ENCODE peak calls at places on chromosomes 3 and 15, in seven cellular contexts. One of them, this sample, is unnamed. For H3K4me1, the result is how much of the 10 kb centered on the place peaks cover.

GRCh38 chr3:186596568-186597287 is 16.1 kb upstream of the AHSG start:
- DNase-seq in right cardiac atrium: no peak
- DNase-seq in mammary epithelial cell: peak
- DNase-seq in colonic mucosa: no peak
- DNase-seq in aorta: no peak
- DNase-seq in left lung: peak
- DNase-seq in sigmoid colon: no peak
- DNase-seq in this sample: no peak

GRCh38 chr3:164416491-164417222 is 661.6 kb downstream of the SI start:
- DNase-seq in mammary epithelial cell: no peak
- DNase-seq in aorta: no peak
- DNase-seq in left lung: no peak
- DNase-seq in right cardiac atrium: no peak
- DNase-seq in sigmoid colon: no peak
- DNase-seq in colonic mucosa: no peak
- DNase-seq in this sample: no peak

GRCh38 chr3:66353039-66353438 is 132.2 kb downstream of the SLC25A26 start:
- DNase-seq in right cardiac atrium: no peak
- DNase-seq in sigmoid colon: no peak
- DNase-seq in left lung: no peak
- DNase-seq in colonic mucosa: no peak
- DNase-seq in aorta: no peak
- DNase-seq in mammary epithelial cell: no peak
- DNase-seq in this sample: no peak

GRCh38 chr3:182596673-182597410 is 196.5 kb upstream of the ATP11B start:
- DNase-seq in left lung: no peak
- DNase-seq in colonic mucosa: no peak
- DNase-seq in aorta: no peak
- DNase-seq in mammary epithelial cell: no peak
- DNase-seq in right cardiac atrium: no peak
- DNase-seq in sigmoid colon: no peak
- DNase-seq in this sample: no peak

GRCh38 chr3:17023006-17023664 is 138.4 kb downstream of the PLCL2 start:
- DNase-seq in sigmoid colon: no peak
- DNase-seq in right cardiac atrium: no peak
- DNase-seq in colonic mucosa: no peak
- DNase-seq in aorta: no peak
- DNase-seq in mammary epithelial cell: peak
- DNase-seq in left lung: no peak
- DNase-seq in this sample: no peak

GRCh38 chr3:61414456-61414855 is 146.9 kb upstream of the PTPRG start:
- DNase-seq in left lung: no peak
- DNase-seq in mammary epithelial cell: no peak
- DNase-seq in aorta: no peak
- DNase-seq in right cardiac atrium: no peak
- DNase-seq in sigmoid colon: no peak
- DNase-seq in colonic mucosa: no peak
- DNase-seq in this sample: no peak

GRCh38 chr3:188239577-188239976 is 85.6 kb downstream of the LPP start:
- DNase-seq in left lung: no peak
- DNase-seq in colonic mucosa: no peak
- DNase-seq in sigmoid colon: no peak
- DNase-seq in right cardiac atrium: no peak
- DNase-seq in aorta: no peak
- DNase-seq in mammary epithelial cell: no peak
- DNase-seq in this sample: no peak

GRCh38 chr3:18499256-18499655 is 74.1 kb upstream of the SATB1 start:
- DNase-seq in colonic mucosa: no peak
- DNase-seq in mammary epithelial cell: peak
- DNase-seq in left lung: no peak
- DNase-seq in sigmoid colon: no peak
- DNase-seq in right cardiac atrium: no peak
- DNase-seq in aorta: no peak
- DNase-seq in this sample: no peak

GRCh38 chr3:107431298-107432012 is 54.2 kb downstream of the CCDC54 start:
- DNase-seq in right cardiac atrium: peak
- DNase-seq in left lung: peak
- DNase-seq in aorta: peak
- DNase-seq in mammary epithelial cell: peak
- DNase-seq in colonic mucosa: peak
- DNase-seq in sigmoid colon: peak
- DNase-seq in this sample: peak

GRCh38 chr3:114994554-114995341 is 152.3 kb downstream of the ZBTB20 start:
- DNase-seq in right cardiac atrium: no peak
- DNase-seq in aorta: no peak
- DNase-seq in sigmoid colon: no peak
- DNase-seq in colonic mucosa: no peak
- DNase-seq in mammary epithelial cell: no peak
- DNase-seq in left lung: no peak
- DNase-seq in this sample: no peak

GRCh38 chr15:62390793-62391543 is 225.9 kb upstream of the C2CD4B start:
- DNase-seq in aorta: peak
- DNase-seq in sigmoid colon: peak
- DNase-seq in colonic mucosa: peak
- DNase-seq in right cardiac atrium: peak
- DNase-seq in left lung: peak
- DNase-seq in mammary epithelial cell: peak
- DNase-seq in this sample: peak

GRCh38 chr3:170054204-170054603 is 16.4 kb downstream of the GPR160 start:
- DNase-seq in left lung: no peak
- DNase-seq in sigmoid colon: no peak
- DNase-seq in colonic mucosa: no peak
- DNase-seq in right cardiac atrium: no peak
- DNase-seq in aorta: no peak
- DNase-seq in mammary epithelial cell: no peak
- DNase-seq in this sample: no peak

GRCh38 chr15:60804986-60805949 is 326.3 kb upstream of the ICE2 start:
- DNase-seq in sigmoid colon: no peak
- DNase-seq in left lung: no peak
- DNase-seq in aorta: peak
- DNase-seq in right cardiac atrium: peak
- DNase-seq in colonic mucosa: no peak
- DNase-seq in mammary epithelial cell: peak
- DNase-seq in this sample: no peak

GRCh38 chr15:39499701-39500100 is 81.2 kb upstream of the THBS1 start:
- DNase-seq in aorta: no peak
- DNase-seq in right cardiac atrium: no peak
- DNase-seq in sigmoid colon: no peak
- DNase-seq in left lung: no peak
- DNase-seq in mammary epithelial cell: no peak
- DNase-seq in colonic mucosa: no peak
- DNase-seq in this sample: no peak

GRCh38 chr3:33810545-33810944 is 12.1 kb downstream of the PDCD6IP start:
- DNase-seq in mammary epithelial cell: no peak
- DNase-seq in right cardiac atrium: no peak
- DNase-seq in colonic mucosa: no peak
- DNase-seq in aorta: no peak
- DNase-seq in left lung: no peak
- DNase-seq in sigmoid colon: no peak
- DNase-seq in this sample: no peak

GRCh38 chr3:17384567-17385296 is 357.7 kb downstream of the TBC1D5 start:
- DNase-seq in colonic mucosa: no peak
- DNase-seq in right cardiac atrium: no peak
- DNase-seq in mammary epithelial cell: peak
- DNase-seq in sigmoid colon: no peak
- DNase-seq in aorta: no peak
- DNase-seq in left lung: no peak
- DNase-seq in this sample: no peak

GRCh38 chr3:69324362-69325025 is 61.4 kb downstream of the FRMD4B start:
- DNase-seq in aorta: no peak
- DNase-seq in colonic mucosa: no peak
- DNase-seq in sigmoid colon: no peak
- DNase-seq in mammary epithelial cell: no peak
- DNase-seq in left lung: no peak
- DNase-seq in right cardiac atrium: no peak
- DNase-seq in this sample: no peak

GRCh38 chr15:28084547-28084946 is 14.6 kb downstream of the OCA2 start:
- DNase-seq in right cardiac atrium: no peak
- DNase-seq in sigmoid colon: no peak
- DNase-seq in left lung: no peak
- DNase-seq in colonic mucosa: no peak
- DNase-seq in mammary epithelial cell: no peak
- DNase-seq in aorta: no peak
- DNase-seq in this sample: no peak

GRCh38 chr3:78734048-78734637 is 1033.7 kb downstream of the ROBO1 start:
- DNase-seq in aorta: no peak
- DNase-seq in left lung: no peak
- DNase-seq in sigmoid colon: no peak
- DNase-seq in right cardiac atrium: no peak
- DNase-seq in colonic mucosa: no peak
- DNase-seq in mammary epithelial cell: peak
- DNase-seq in this sample: no peak

GRCh38 chr15:42495361-42496212 is at the start of gene SNAP23:
- DNase-seq in right cardiac atrium: peak
- DNase-seq in aorta: peak
- DNase-seq in left lung: peak
- DNase-seq in sigmoid colon: peak
- DNase-seq in mammary epithelial cell: peak
- DNase-seq in colonic mucosa: peak
- DNase-seq in this sample: peak

GRCh38 chr15:42498212-42499038 is 3.0 kb downstream of the SNAP23 start:
- DNase-seq in sigmoid colon: no peak
- DNase-seq in left lung: no peak
- DNase-seq in colonic mucosa: no peak
- DNase-seq in mammary epithelial cell: no peak
- DNase-seq in right cardiac atrium: no peak
- DNase-seq in aorta: no peak
- DNase-seq in this sample: no peak

GRCh38 chr15:42502472-42502871 is 7.0 kb downstream of the SNAP23 start:
- DNase-seq in colonic mucosa: no peak
- DNase-seq in right cardiac atrium: no peak
- DNase-seq in left lung: no peak
- DNase-seq in mammary epithelial cell: no peak
- DNase-seq in sigmoid colon: no peak
- DNase-seq in aorta: no peak
- DNase-seq in this sample: no peak

GRCh38 chr15:42503822-42504221 is 8.4 kb downstream of the SNAP23 start:
- DNase-seq in mammary epithelial cell: no peak
- DNase-seq in colonic mucosa: no peak
- DNase-seq in right cardiac atrium: no peak
- DNase-seq in aorta: no peak
- DNase-seq in sigmoid colon: no peak
- DNase-seq in left lung: no peak
- DNase-seq in this sample: no peak

DNA sequence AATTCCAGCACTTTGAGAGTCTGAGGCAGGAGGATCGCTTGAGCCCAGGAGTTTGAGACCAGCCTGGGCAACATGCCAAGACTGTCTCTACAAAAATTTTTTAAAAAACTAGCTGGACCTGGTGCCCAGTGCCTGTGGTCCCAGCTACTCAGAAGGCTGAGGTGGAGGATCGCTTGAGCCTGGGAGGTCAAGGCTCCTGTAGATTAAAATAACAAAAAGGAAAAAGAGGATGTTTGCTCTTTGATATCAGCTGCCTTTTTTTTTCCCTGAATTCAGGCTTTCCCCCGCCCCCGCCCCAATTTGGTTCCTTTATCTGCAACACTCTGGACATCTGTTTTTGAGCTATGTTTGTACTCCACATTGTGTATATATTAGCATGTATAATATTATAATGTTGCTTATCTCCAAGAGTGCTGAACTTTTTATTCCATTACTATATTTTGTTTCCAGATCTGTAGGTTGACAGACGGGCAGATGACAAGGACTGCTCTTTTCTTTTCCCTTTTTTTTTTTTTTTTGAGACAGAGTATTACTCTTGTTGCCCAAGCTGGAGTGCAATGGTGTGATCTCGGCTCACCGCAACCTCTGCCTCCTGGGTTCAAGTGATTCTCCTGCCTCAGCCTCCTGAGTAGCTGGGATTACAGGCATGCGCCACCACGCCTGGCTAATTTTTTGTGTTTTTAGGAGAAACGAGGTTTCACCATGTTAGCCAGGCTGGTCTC is 4.6 kb downstream of the SNAP23 start:
- DNase-seq in sigmoid colon: no peak
- DNase-seq in colonic mucosa: no peak
- DNase-seq in left lung: no peak
- DNase-seq in right cardiac atrium: peak
- DNase-seq in mammary epithelial cell: no peak
- DNase-seq in aorta: no peak
- DNase-seq in this sample: no peak
- H3K4me1 ChIP-seq in sigmoid colon: under half
- H3K4me1 ChIP-seq in colonic mucosa: under half
- H3K4me1 ChIP-seq in left lung: under half
- H3K4me1 ChIP-seq in right cardiac atrium: under half
- H3K4me1 ChIP-seq in mammary epithelial cell: under half
- H3K4me1 ChIP-seq in aorta: under half
- H3K4me1 ChIP-seq in this sample: under half

DNA sequence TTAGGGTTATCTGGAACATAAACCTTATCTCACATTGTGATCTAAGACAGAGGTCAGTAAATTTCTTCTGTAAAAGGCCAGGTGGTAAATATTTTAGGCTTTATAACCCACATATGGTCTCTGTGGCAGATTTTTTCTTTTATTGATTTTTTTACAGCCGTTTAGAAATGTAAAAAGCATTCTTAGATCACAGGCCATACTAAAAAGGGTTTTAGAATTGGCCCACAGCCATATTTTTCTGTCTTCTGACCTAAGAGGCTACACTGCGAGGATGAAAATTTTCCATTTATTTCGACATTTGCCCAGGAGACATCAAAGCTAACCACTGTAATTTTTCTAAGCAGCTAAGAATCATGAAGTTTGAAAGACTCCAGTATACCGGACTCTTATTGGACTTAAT is 377.2 kb upstream of the SGO1 start:
- DNase-seq in left lung: no peak
- DNase-seq in mammary epithelial cell: no peak
- DNase-seq in aorta: no peak
- DNase-seq in sigmoid colon: no peak
- DNase-seq in right cardiac atrium: no peak
- DNase-seq in colonic mucosa: no peak
- DNase-seq in this sample: no peak
- H3K27ac ChIP-seq in left lung: no peak
- H3K27ac ChIP-seq in mammary epithelial cell: no peak
- H3K27ac ChIP-seq in aorta: no peak
- H3K27ac ChIP-seq in sigmoid colon: no peak
- H3K27ac ChIP-seq in right cardiac atrium: no peak
- H3K27ac ChIP-seq in colonic mucosa: no peak
- H3K27ac ChIP-seq in this sample: no peak

GRCh38 chr15:96695426-96695825 is 364.9 kb downstream of the NR2F2 start:
- DNase-seq in aorta: no peak
- DNase-seq in mammary epithelial cell: no peak
- DNase-seq in right cardiac atrium: no peak
- DNase-seq in colonic mucosa: no peak
- DNase-seq in left lung: no peak
- DNase-seq in sigmoid colon: no peak
- DNase-seq in this sample: no peak
- H3K4me1 ChIP-seq in aorta: under half
- H3K4me1 ChIP-seq in mammary epithelial cell: under half
- H3K4me1 ChIP-seq in right cardiac atrium: under half
- H3K4me1 ChIP-seq in colonic mucosa: under half
- H3K4me1 ChIP-seq in left lung: under half
- H3K4me1 ChIP-seq in sigmoid colon: under half
- H3K4me1 ChIP-seq in this sample: under half

DNA sequence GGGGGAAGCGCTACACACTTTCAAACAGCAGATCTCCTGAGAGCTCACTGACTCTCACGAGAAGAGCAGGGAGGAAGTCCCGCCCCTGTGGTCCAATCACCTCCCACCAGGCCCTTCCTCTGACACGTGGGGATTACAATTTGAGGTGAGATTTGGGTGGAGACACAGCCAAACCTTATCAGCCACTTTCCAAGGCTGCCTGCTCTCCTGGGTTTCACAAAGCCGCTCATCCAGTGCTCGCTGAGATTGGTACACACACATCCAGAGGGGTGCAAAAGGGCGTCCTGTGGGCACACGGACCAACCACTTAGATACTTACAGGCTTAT is 23.1 kb downstream of the XXYLT1 start:
- DNase-seq in mammary epithelial cell: no peak
- DNase-seq in left lung: peak
- DNase-seq in colonic mucosa: no peak
- DNase-seq in aorta: no peak
- DNase-seq in right cardiac atrium: no peak
- DNase-seq in sigmoid colon: no peak
- DNase-seq in this sample: no peak
- H3K27ac ChIP-seq in mammary epithelial cell: no peak
- H3K27ac ChIP-seq in left lung: no peak
- H3K27ac ChIP-seq in colonic mucosa: no peak
- H3K27ac ChIP-seq in aorta: no peak
- H3K27ac ChIP-seq in right cardiac atrium: no peak
- H3K27ac ChIP-seq in sigmoid colon: no peak
- H3K27ac ChIP-seq in this sample: no peak